ENCODE peak calls at places on chromosomes 3 and 15, in ten cellular contexts. One of them, this sample, is unnamed.

GRCh38 chr15:45456212-45457106 is 66.1 kb downstream of the SLC30A4 start:
- DNase-seq in spleen: peak
- DNase-seq in transverse colon: peak
- DNase-seq in A549: peak
- DNase-seq in gastrocnemius medialis: peak
- DNase-seq in CD4-positive, alpha-beta memory T cell: peak
- DNase-seq in K562: peak
- DNase-seq in lower lobe of right lung: peak
- DNase-seq in PC-9: peak
- DNase-seq in fibroblast of pulmonary artery: peak
- DNase-seq in this sample: peak

GRCh38 chr3:155745795-155746550 is 1.1 kb upstream of the PLCH1 start:
- DNase-seq in spleen: no peak
- DNase-seq in fibroblast of pulmonary artery: no peak
- DNase-seq in CD4-positive, alpha-beta memory T cell: no peak
- DNase-seq in gastrocnemius medialis: no peak
- DNase-seq in A549: peak
- DNase-seq in K562: peak
- DNase-seq in transverse colon: peak
- DNase-seq in PC-9: no peak
- DNase-seq in lower lobe of right lung: peak
- DNase-seq in this sample: no peak

GRCh38 chr3:100561459-100562158 is 47.8 kb upstream of the ADGRG7 start:
- DNase-seq in fibroblast of pulmonary artery: peak
- DNase-seq in gastrocnemius medialis: no peak
- DNase-seq in PC-9: no peak
- DNase-seq in CD4-positive, alpha-beta memory T cell: no peak
- DNase-seq in spleen: no peak
- DNase-seq in transverse colon: no peak
- DNase-seq in lower lobe of right lung: no peak
- DNase-seq in A549: no peak
- DNase-seq in K562: no peak
- DNase-seq in this sample: peak

GRCh38 chr3:44880284-44880683 is 5.9 kb downstream of the TGM4 start:
- DNase-seq in spleen: no peak
- DNase-seq in CD4-positive, alpha-beta memory T cell: no peak
- DNase-seq in K562: no peak
- DNase-seq in PC-9: no peak
- DNase-seq in transverse colon: no peak
- DNase-seq in gastrocnemius medialis: no peak
- DNase-seq in A549: no peak
- DNase-seq in lower lobe of right lung: no peak
- DNase-seq in fibroblast of pulmonary artery: no peak
- DNase-seq in this sample: no peak

GRCh38 chr3:1561397-1561796 is 468.6 kb downstream of the CNTN6 start:
- DNase-seq in lower lobe of right lung: no peak
- DNase-seq in PC-9: no peak
- DNase-seq in A549: no peak
- DNase-seq in fibroblast of pulmonary artery: no peak
- DNase-seq in gastrocnemius medialis: no peak
- DNase-seq in CD4-positive, alpha-beta memory T cell: no peak
- DNase-seq in K562: no peak
- DNase-seq in transverse colon: no peak
- DNase-seq in spleen: no peak
- DNase-seq in this sample: no peak

GRCh38 chr3:38108649-38109579 is 28.0 kb downstream of the ACAA1 start:
- DNase-seq in A549: no peak
- DNase-seq in transverse colon: no peak
- DNase-seq in gastrocnemius medialis: no peak
- DNase-seq in CD4-positive, alpha-beta memory T cell: no peak
- DNase-seq in lower lobe of right lung: peak
- DNase-seq in fibroblast of pulmonary artery: no peak
- DNase-seq in K562: no peak
- DNase-seq in spleen: peak
- DNase-seq in PC-9: no peak
- DNase-seq in this sample: no peak

GRCh38 chr15:49989498-49989897 is 129.5 kb downstream of the ATP8B4 start:
- DNase-seq in PC-9: no peak
- DNase-seq in spleen: no peak
- DNase-seq in transverse colon: no peak
- DNase-seq in lower lobe of right lung: no peak
- DNase-seq in gastrocnemius medialis: no peak
- DNase-seq in CD4-positive, alpha-beta memory T cell: no peak
- DNase-seq in A549: no peak
- DNase-seq in K562: no peak
- DNase-seq in fibroblast of pulmonary artery: no peak
- DNase-seq in this sample: peak

GRCh38 chr3:124260206-124260915 is 268.4 kb upstream of the ROPN1 start:
- DNase-seq in gastrocnemius medialis: peak
- DNase-seq in fibroblast of pulmonary artery: peak
- DNase-seq in lower lobe of right lung: no peak
- DNase-seq in PC-9: no peak
- DNase-seq in A549: peak
- DNase-seq in K562: peak
- DNase-seq in spleen: no peak
- DNase-seq in transverse colon: no peak
- DNase-seq in CD4-positive, alpha-beta memory T cell: no peak
- DNase-seq in this sample: peak

GRCh38 chr3:155495387-155495786 is 201.9 kb upstream of the STRIT1 start:
- DNase-seq in fibroblast of pulmonary artery: no peak
- DNase-seq in spleen: no peak
- DNase-seq in gastrocnemius medialis: no peak
- DNase-seq in K562: no peak
- DNase-seq in transverse colon: no peak
- DNase-seq in CD4-positive, alpha-beta memory T cell: no peak
- DNase-seq in PC-9: no peak
- DNase-seq in lower lobe of right lung: no peak
- DNase-seq in A549: no peak
- DNase-seq in this sample: no peak

GRCh38 chr3:87298111-87298718 is 21.8 kb upstream of the POU1F1 start:
- DNase-seq in CD4-positive, alpha-beta memory T cell: peak
- DNase-seq in K562: peak
- DNase-seq in transverse colon: no peak
- DNase-seq in PC-9: no peak
- DNase-seq in gastrocnemius medialis: no peak
- DNase-seq in A549: peak
- DNase-seq in spleen: no peak
- DNase-seq in fibroblast of pulmonary artery: peak
- DNase-seq in lower lobe of right lung: no peak
- DNase-seq in this sample: no peak

GRCh38 chr3:111846717-111847116 is 12.3 kb upstream of the PHLDB2 start:
- DNase-seq in transverse colon: no peak
- DNase-seq in gastrocnemius medialis: no peak
- DNase-seq in PC-9: peak
- DNase-seq in spleen: no peak
- DNase-seq in K562: no peak
- DNase-seq in lower lobe of right lung: no peak
- DNase-seq in fibroblast of pulmonary artery: peak
- DNase-seq in A549: peak
- DNase-seq in CD4-positive, alpha-beta memory T cell: no peak
- DNase-seq in this sample: no peak

GRCh38 chr3:105821433-105821832 is 47.4 kb downstream of the CBLB start:
- DNase-seq in K562: no peak
- DNase-seq in transverse colon: no peak
- DNase-seq in lower lobe of right lung: no peak
- DNase-seq in PC-9: no peak
- DNase-seq in gastrocnemius medialis: no peak
- DNase-seq in spleen: no peak
- DNase-seq in A549: no peak
- DNase-seq in CD4-positive, alpha-beta memory T cell: no peak
- DNase-seq in fibroblast of pulmonary artery: no peak
- DNase-seq in this sample: no peak

GRCh38 chr15:81265256-81265943 is 58.5 kb downstream of the STARD5 start:
- DNase-seq in spleen: no peak
- DNase-seq in CD4-positive, alpha-beta memory T cell: no peak
- DNase-seq in transverse colon: no peak
- DNase-seq in fibroblast of pulmonary artery: no peak
- DNase-seq in lower lobe of right lung: no peak
- DNase-seq in PC-9: no peak
- DNase-seq in A549: no peak
- DNase-seq in K562: no peak
- DNase-seq in gastrocnemius medialis: no peak
- DNase-seq in this sample: no peak
- H3K4me3 ChIP-seq in spleen: no peak
- H3K4me3 ChIP-seq in CD4-positive, alpha-beta memory T cell: no peak
- H3K4me3 ChIP-seq in transverse colon: no peak
- H3K4me3 ChIP-seq in fibroblast of pulmonary artery: no peak
- H3K4me3 ChIP-seq in lower lobe of right lung: no peak
- H3K4me3 ChIP-seq in PC-9: no peak
- H3K4me3 ChIP-seq in A549: no peak
- H3K4me3 ChIP-seq in K562: no peak
- H3K4me3 ChIP-seq in gastrocnemius medialis: peak
- H3K4me3 ChIP-seq in this sample: no peak

GRCh38 chr3:64462203-64463120 is 225.3 kb downstream of the ADAMTS9 start:
- DNase-seq in CD4-positive, alpha-beta memory T cell: no peak
- DNase-seq in transverse colon: no peak
- DNase-seq in lower lobe of right lung: no peak
- DNase-seq in K562: no peak
- DNase-seq in fibroblast of pulmonary artery: peak
- DNase-seq in spleen: no peak
- DNase-seq in gastrocnemius medialis: no peak
- DNase-seq in PC-9: no peak
- DNase-seq in A549: no peak
- DNase-seq in this sample: no peak
- H3K4me3 ChIP-seq in CD4-positive, alpha-beta memory T cell: no peak
- H3K4me3 ChIP-seq in transverse colon: no peak
- H3K4me3 ChIP-seq in lower lobe of right lung: no peak
- H3K4me3 ChIP-seq in K562: no peak
- H3K4me3 ChIP-seq in fibroblast of pulmonary artery: peak
- H3K4me3 ChIP-seq in spleen: no peak
- H3K4me3 ChIP-seq in gastrocnemius medialis: no peak
- H3K4me3 ChIP-seq in PC-9: no peak
- H3K4me3 ChIP-seq in A549: no peak
- H3K4me3 ChIP-seq in this sample: no peak

DNA sequence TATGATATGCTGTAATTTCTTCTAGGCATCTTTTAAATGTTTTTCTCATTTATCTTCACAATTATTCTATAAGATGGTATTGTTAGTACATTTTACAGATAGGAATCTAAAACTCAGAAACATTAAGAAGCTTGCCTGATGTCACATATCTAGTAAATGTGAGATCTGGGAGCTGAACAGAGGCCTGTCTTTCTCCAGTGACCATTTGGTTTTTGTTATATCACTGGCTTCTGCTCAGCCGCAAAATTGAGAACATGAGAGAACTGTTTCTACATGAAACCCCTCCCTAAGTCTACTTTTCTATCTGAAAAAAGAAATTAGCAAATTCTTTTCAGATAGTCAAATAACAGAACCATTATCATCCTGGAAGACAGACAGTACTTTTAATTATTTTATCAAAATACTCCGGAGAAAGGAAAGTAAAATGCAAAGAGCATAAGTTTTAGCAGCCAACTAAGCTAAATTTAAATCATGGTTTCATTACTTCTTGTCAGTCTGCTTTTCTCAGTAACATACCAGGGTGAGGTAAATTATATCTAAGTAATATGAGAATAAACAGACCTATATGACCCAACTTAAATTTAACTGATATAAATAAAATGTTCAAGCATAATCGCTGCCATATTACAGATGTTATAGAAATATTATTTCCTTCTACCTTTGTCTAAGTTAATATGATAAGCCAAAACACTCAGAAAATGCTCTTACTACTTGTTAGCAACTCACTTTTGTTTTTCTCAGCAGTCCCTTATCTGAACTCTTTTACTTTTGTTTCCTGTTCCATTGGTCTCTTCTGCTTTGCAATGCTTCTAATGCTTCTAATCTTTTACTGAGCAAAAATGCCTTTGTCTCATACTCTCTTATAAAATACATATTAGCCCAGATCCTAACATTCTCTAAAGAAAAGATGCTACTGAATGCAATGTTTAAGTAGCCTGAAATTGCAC is 68.0 kb upstream of the MBNL1 start:
- DNase-seq in spleen: no peak
- DNase-seq in gastrocnemius medialis: no peak
- DNase-seq in A549: no peak
- DNase-seq in fibroblast of pulmonary artery: peak
- DNase-seq in lower lobe of right lung: no peak
- DNase-seq in CD4-positive, alpha-beta memory T cell: peak
- DNase-seq in transverse colon: no peak
- DNase-seq in K562: no peak
- DNase-seq in PC-9: no peak
- DNase-seq in this sample: no peak
- H3K4me3 ChIP-seq in spleen: no peak
- H3K4me3 ChIP-seq in gastrocnemius medialis: peak
- H3K4me3 ChIP-seq in A549: no peak
- H3K4me3 ChIP-seq in fibroblast of pulmonary artery: no peak
- H3K4me3 ChIP-seq in lower lobe of right lung: peak
- H3K4me3 ChIP-seq in CD4-positive, alpha-beta memory T cell: peak
- H3K4me3 ChIP-seq in transverse colon: no peak
- H3K4me3 ChIP-seq in K562: peak
- H3K4me3 ChIP-seq in PC-9: no peak
- H3K4me3 ChIP-seq in this sample: peak

GRCh38 chr3:188520466-188520865 is 366.5 kb downstream of the LPP start:
- DNase-seq in K562: no peak
- DNase-seq in lower lobe of right lung: no peak
- DNase-seq in PC-9: no peak
- DNase-seq in A549: no peak
- DNase-seq in fibroblast of pulmonary artery: no peak
- DNase-seq in transverse colon: no peak
- DNase-seq in CD4-positive, alpha-beta memory T cell: no peak
- DNase-seq in gastrocnemius medialis: no peak
- DNase-seq in spleen: no peak
- DNase-seq in this sample: no peak
- H3K4me3 ChIP-seq in K562: no peak
- H3K4me3 ChIP-seq in lower lobe of right lung: no peak
- H3K4me3 ChIP-seq in PC-9: no peak
- H3K4me3 ChIP-seq in A549: no peak
- H3K4me3 ChIP-seq in fibroblast of pulmonary artery: no peak
- H3K4me3 ChIP-seq in transverse colon: no peak
- H3K4me3 ChIP-seq in CD4-positive, alpha-beta memory T cell: no peak
- H3K4me3 ChIP-seq in gastrocnemius medialis: no peak
- H3K4me3 ChIP-seq in spleen: no peak
- H3K4me3 ChIP-seq in this sample: no peak

DNA sequence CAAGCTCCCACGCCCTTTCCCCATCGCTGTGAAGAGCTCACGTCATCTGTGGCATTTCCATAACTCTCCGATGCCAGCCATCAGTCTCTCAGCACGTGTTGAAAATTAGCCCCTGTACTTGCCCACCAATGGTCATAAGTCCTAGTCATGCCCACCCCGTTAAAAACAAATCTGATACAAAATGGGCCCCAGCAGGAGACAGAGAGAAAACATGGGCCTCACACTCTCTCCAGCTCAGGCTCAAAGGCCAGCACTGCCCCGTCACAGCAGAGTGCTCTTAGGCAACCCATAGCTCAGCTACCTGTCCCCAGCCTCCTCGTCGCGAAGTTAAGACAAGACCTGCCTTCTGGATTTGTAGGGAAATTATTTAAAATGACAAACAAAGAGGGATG is 5.2 kb downstream of the GOLGA8B start:
- DNase-seq in CD4-positive, alpha-beta memory T cell: no peak
- DNase-seq in spleen: no peak
- DNase-seq in lower lobe of right lung: no peak
- DNase-seq in transverse colon: no peak
- DNase-seq in A549: no peak
- DNase-seq in K562: no peak
- DNase-seq in fibroblast of pulmonary artery: no peak
- DNase-seq in gastrocnemius medialis: no peak
- DNase-seq in PC-9: no peak
- DNase-seq in this sample: no peak
- H3K4me3 ChIP-seq in CD4-positive, alpha-beta memory T cell: no peak
- H3K4me3 ChIP-seq in spleen: no peak
- H3K4me3 ChIP-seq in lower lobe of right lung: no peak
- H3K4me3 ChIP-seq in transverse colon: no peak
- H3K4me3 ChIP-seq in A549: no peak
- H3K4me3 ChIP-seq in K562: no peak
- H3K4me3 ChIP-seq in fibroblast of pulmonary artery: no peak
- H3K4me3 ChIP-seq in gastrocnemius medialis: no peak
- H3K4me3 ChIP-seq in PC-9: no peak
- H3K4me3 ChIP-seq in this sample: no peak

GRCh38 chr3:69204315-69204957 is 82.0 kb upstream of the LMOD3 start:
- DNase-seq in PC-9: no peak
- DNase-seq in fibroblast of pulmonary artery: no peak
- DNase-seq in K562: no peak
- DNase-seq in transverse colon: no peak
- DNase-seq in A549: peak
- DNase-seq in lower lobe of right lung: no peak
- DNase-seq in CD4-positive, alpha-beta memory T cell: no peak
- DNase-seq in gastrocnemius medialis: no peak
- DNase-seq in spleen: no peak
- DNase-seq in this sample: no peak
- H3K4me3 ChIP-seq in PC-9: no peak
- H3K4me3 ChIP-seq in fibroblast of pulmonary artery: no peak
- H3K4me3 ChIP-seq in K562: no peak
- H3K4me3 ChIP-seq in transverse colon: no peak
- H3K4me3 ChIP-seq in A549: no peak
- H3K4me3 ChIP-seq in lower lobe of right lung: no peak
- H3K4me3 ChIP-seq in CD4-positive, alpha-beta memory T cell: no peak
- H3K4me3 ChIP-seq in gastrocnemius medialis: no peak
- H3K4me3 ChIP-seq in spleen: no peak
- H3K4me3 ChIP-seq in this sample: no peak